ENCODE peak calls at places on chromosomes 12 and 14, in eight cellular contexts. One of them, this sample, is unnamed.

GRCh38 chr12:1691123-1692007 is 495 bp downstream of the ADIPOR2 start:
- DNase-seq in HCT116: no peak
- DNase-seq in transverse colon: peak; percentile 49
- DNase-seq in endodermal cell: no peak
- DNase-seq in K562: no peak
- DNase-seq in upper lobe of right lung: peak; percentile 82
- DNase-seq in A549: peak; percentile 39
- DNase-seq in heart left ventricle: peak; percentile 65
- DNase-seq in this sample: peak; percentile 16

GRCh38 chr14:70357985-70358384 is 1.5 kb downstream of the COX16 start:
- DNase-seq in HCT116: no peak
- DNase-seq in transverse colon: no peak
- DNase-seq in endodermal cell: no peak
- DNase-seq in K562: no peak
- DNase-seq in upper lobe of right lung: no peak
- DNase-seq in A549: no peak
- DNase-seq in heart left ventricle: no peak
- DNase-seq in this sample: no peak

GRCh38 chr12:4984344-4984743 is 59.3 kb upstream of the KCNA5 start:
- DNase-seq in HCT116: no peak
- DNase-seq in transverse colon: no peak
- DNase-seq in endodermal cell: no peak
- DNase-seq in K562: no peak
- DNase-seq in upper lobe of right lung: no peak
- DNase-seq in A549: no peak
- DNase-seq in heart left ventricle: no peak
- DNase-seq in this sample: no peak

GRCh38 chr14:61836184-61836583 is 74.0 kb downstream of the SNAPC1 start:
- DNase-seq in HCT116: no peak
- DNase-seq in transverse colon: no peak
- DNase-seq in endodermal cell: no peak
- DNase-seq in K562: no peak
- DNase-seq in upper lobe of right lung: no peak
- DNase-seq in A549: no peak
- DNase-seq in heart left ventricle: no peak
- DNase-seq in this sample: no peak

GRCh38 chr14:90760591-90761316 is 55.5 kb downstream of the TTC7B start:
- DNase-seq in HCT116: no peak
- DNase-seq in transverse colon: no peak
- DNase-seq in endodermal cell: peak; percentile 61
- DNase-seq in K562: no peak
- DNase-seq in upper lobe of right lung: no peak
- DNase-seq in A549: peak; percentile 52
- DNase-seq in heart left ventricle: no peak
- DNase-seq in this sample: no peak

GRCh38 chr14:91997492-91997891 is 42.4 kb downstream of the TRIP11 start:
- DNase-seq in HCT116: no peak
- DNase-seq in transverse colon: no peak
- DNase-seq in endodermal cell: no peak
- DNase-seq in K562: peak; percentile 41
- DNase-seq in upper lobe of right lung: no peak
- DNase-seq in A549: no peak
- DNase-seq in heart left ventricle: no peak
- DNase-seq in this sample: no peak

GRCh38 chr12:2930865-2931264 is 28.3 kb upstream of the TEAD4 start:
- DNase-seq in HCT116: no peak
- DNase-seq in transverse colon: no peak
- DNase-seq in endodermal cell: no peak
- DNase-seq in K562: no peak
- DNase-seq in upper lobe of right lung: no peak
- DNase-seq in A549: no peak
- DNase-seq in heart left ventricle: no peak
- DNase-seq in this sample: no peak

GRCh38 chr12:76685246-76685678 is 78.7 kb upstream of the ZDHHC17 start:
- DNase-seq in HCT116: no peak
- DNase-seq in transverse colon: peak; percentile 10
- DNase-seq in endodermal cell: peak; percentile 87
- DNase-seq in K562: no peak
- DNase-seq in upper lobe of right lung: no peak
- DNase-seq in A549: no peak
- DNase-seq in heart left ventricle: peak; percentile 67
- DNase-seq in this sample: no peak

GRCh38 chr12:69266045-69266635 is 26.8 kb downstream of the CPSF6 start:
- DNase-seq in HCT116: no peak
- DNase-seq in transverse colon: no peak
- DNase-seq in endodermal cell: no peak
- DNase-seq in K562: no peak
- DNase-seq in upper lobe of right lung: no peak
- DNase-seq in A549: no peak
- DNase-seq in heart left ventricle: no peak
- DNase-seq in this sample: no peak

GRCh38 chr14:94000986-94001385 is 3.9 kb downstream of the CCDC197 start:
- DNase-seq in HCT116: no peak
- DNase-seq in transverse colon: no peak
- DNase-seq in endodermal cell: no peak
- DNase-seq in K562: no peak
- DNase-seq in upper lobe of right lung: no peak
- DNase-seq in A549: no peak
- DNase-seq in heart left ventricle: no peak
- DNase-seq in this sample: no peak

GRCh38 chr12:78386871-78387270 is 477.7 kb upstream of the SYT1 start:
- DNase-seq in HCT116: no peak
- DNase-seq in transverse colon: no peak
- DNase-seq in endodermal cell: no peak
- DNase-seq in K562: no peak
- DNase-seq in upper lobe of right lung: no peak
- DNase-seq in A549: no peak
- DNase-seq in heart left ventricle: no peak
- DNase-seq in this sample: no peak

GRCh38 chr14:91228112-91229004 is 16.1 kb downstream of the GPR68 start:
- DNase-seq in HCT116: no peak
- DNase-seq in transverse colon: no peak
- DNase-seq in endodermal cell: peak; percentile 83
- DNase-seq in K562: peak; percentile 45
- DNase-seq in upper lobe of right lung: no peak
- DNase-seq in A549: no peak
- DNase-seq in heart left ventricle: no peak
- DNase-seq in this sample: peak; percentile 65

GRCh38 chr12:54933381-54933780 is 51.2 kb downstream of the TESPA1 start:
- DNase-seq in HCT116: no peak
- DNase-seq in transverse colon: no peak
- DNase-seq in endodermal cell: no peak
- DNase-seq in K562: no peak
- DNase-seq in upper lobe of right lung: no peak
- DNase-seq in A549: no peak
- DNase-seq in heart left ventricle: no peak
- DNase-seq in this sample: no peak

GRCh38 chr14:29235991-29236390 is 469.4 kb downstream of the FOXG1 start:
- DNase-seq in HCT116: no peak
- DNase-seq in transverse colon: no peak
- DNase-seq in endodermal cell: no peak
- DNase-seq in K562: no peak
- DNase-seq in upper lobe of right lung: no peak
- DNase-seq in A549: no peak
- DNase-seq in heart left ventricle: no peak
- DNase-seq in this sample: no peak

DNA sequence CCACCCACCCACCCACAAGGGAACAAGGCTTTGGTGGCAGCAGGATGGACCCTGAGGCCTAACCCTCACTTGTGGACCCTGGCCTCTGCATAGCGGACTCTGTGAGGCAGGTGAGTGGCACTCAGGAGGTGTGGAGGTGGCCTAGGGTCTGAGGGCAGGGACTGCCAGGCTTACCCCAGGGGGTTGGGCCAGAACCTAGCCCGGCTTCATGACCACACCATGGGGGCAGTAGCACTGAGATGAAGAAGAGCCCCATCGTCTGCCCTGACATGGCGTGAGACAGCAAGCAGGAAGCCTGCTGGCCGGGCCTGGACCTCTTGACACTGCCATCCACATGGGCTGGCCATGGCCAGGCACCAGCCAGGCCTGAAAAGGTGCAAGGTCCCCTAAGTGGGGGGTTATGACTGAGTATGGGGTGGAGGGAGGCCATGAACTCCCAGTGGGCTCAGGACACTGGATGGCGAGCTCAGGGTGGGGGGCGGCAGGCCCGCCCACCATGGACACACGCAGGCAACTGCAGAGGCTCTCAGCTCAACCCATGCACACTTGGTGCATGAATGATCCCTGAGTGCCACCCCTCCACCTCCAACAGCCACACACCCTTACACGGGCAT is 29.3 kb downstream of the JAG2 start:
- DNase-seq in HCT116: no peak
- DNase-seq in transverse colon: no peak
- DNase-seq in endodermal cell: peak; percentile 29
- DNase-seq in K562: no peak
- DNase-seq in upper lobe of right lung: no peak
- DNase-seq in A549: no peak
- DNase-seq in heart left ventricle: no peak
- DNase-seq in this sample: no peak
- H3K9me3 ChIP-seq in HCT116: no peaks in the 10 kb centered on the region
- H3K9me3 ChIP-seq in transverse colon: peaks cover 9% of the 10 kb centered on the region
- H3K9me3 ChIP-seq in endodermal cell: peaks cover 7% of the 10 kb centered on the region
- H3K9me3 ChIP-seq in K562: no peaks in the 10 kb centered on the region
- H3K9me3 ChIP-seq in upper lobe of right lung: peaks cover 6% of the 10 kb centered on the region
- H3K9me3 ChIP-seq in A549: peaks cover 21% of the 10 kb centered on the region
- H3K9me3 ChIP-seq in heart left ventricle: no peaks in the 10 kb centered on the region
- H3K9me3 ChIP-seq in this sample: no peaks in the 10 kb centered on the region

GRCh38 chr14:105250986-105251385 is 2.7 kb downstream of the BTBD6 start:
- DNase-seq in HCT116: no peak
- DNase-seq in transverse colon: no peak
- DNase-seq in endodermal cell: no peak
- DNase-seq in K562: no peak
- DNase-seq in upper lobe of right lung: no peak
- DNase-seq in A549: no peak
- DNase-seq in heart left ventricle: no peak
- DNase-seq in this sample: no peak
- H3K27ac ChIP-seq in HCT116: no peak overlapping the region
- H3K27ac ChIP-seq in transverse colon: no peak overlapping the region
- H3K27ac ChIP-seq in endodermal cell: no peak overlapping the region
- H3K27ac ChIP-seq in K562: no peak overlapping the region
- H3K27ac ChIP-seq in upper lobe of right lung: no peak overlapping the region
- H3K27ac ChIP-seq in A549: no peak overlapping the region
- H3K27ac ChIP-seq in heart left ventricle: no peak overlapping the region
- H3K27ac ChIP-seq in this sample: peak overlapping the region; percentile 35

GRCh38 chr12:15486859-15487258 is 164.6 kb downstream of the PTPRO start:
- DNase-seq in HCT116: no peak
- DNase-seq in transverse colon: no peak
- DNase-seq in endodermal cell: no peak
- DNase-seq in K562: no peak
- DNase-seq in upper lobe of right lung: no peak
- DNase-seq in A549: no peak
- DNase-seq in heart left ventricle: no peak
- DNase-seq in this sample: no peak
- H3K9me3 ChIP-seq in HCT116: no peaks in the 10 kb centered on the region
- H3K9me3 ChIP-seq in transverse colon: no peaks in the 10 kb centered on the region
- H3K9me3 ChIP-seq in endodermal cell: no peaks in the 10 kb centered on the region
- H3K9me3 ChIP-seq in K562: no peaks in the 10 kb centered on the region
- H3K9me3 ChIP-seq in upper lobe of right lung: no peaks in the 10 kb centered on the region
- H3K9me3 ChIP-seq in A549: no peaks in the 10 kb centered on the region
- H3K9me3 ChIP-seq in heart left ventricle: no peaks in the 10 kb centered on the region
- H3K9me3 ChIP-seq in this sample: no peaks in the 10 kb centered on the region

GRCh38 chr12:108312885-108313203 is 26.3 kb downstream of the CMKLR1 start:
- DNase-seq in HCT116: no peak
- DNase-seq in transverse colon: no peak
- DNase-seq in endodermal cell: no peak
- DNase-seq in K562: no peak
- DNase-seq in upper lobe of right lung: peak; percentile 77
- DNase-seq in A549: no peak
- DNase-seq in heart left ventricle: peak; percentile 87
- DNase-seq in this sample: no peak
- H3K27ac ChIP-seq in HCT116: no peak overlapping the region
- H3K27ac ChIP-seq in transverse colon: peak overlapping the region; percentile 33
- H3K27ac ChIP-seq in endodermal cell: no peak overlapping the region
- H3K27ac ChIP-seq in K562: peak overlapping the region; percentile 75
- H3K27ac ChIP-seq in upper lobe of right lung: peak overlapping the region; percentile 85
- H3K27ac ChIP-seq in A549: no peak overlapping the region
- H3K27ac ChIP-seq in heart left ventricle: peak overlapping the region; percentile 38
- H3K27ac ChIP-seq in this sample: no peak overlapping the region

GRCh38 chr12:133145981-133146380 is 15.6 kb downstream of the ZNF10 start:
- DNase-seq in HCT116: no peak
- DNase-seq in transverse colon: no peak
- DNase-seq in endodermal cell: no peak
- DNase-seq in K562: no peak
- DNase-seq in upper lobe of right lung: no peak
- DNase-seq in A549: no peak
- DNase-seq in heart left ventricle: no peak
- DNase-seq in this sample: no peak
- H3K9me3 ChIP-seq in HCT116: peaks cover 14% of the 10 kb centered on the region
- H3K9me3 ChIP-seq in transverse colon: peaks cover 88% of the 10 kb centered on the region
- H3K9me3 ChIP-seq in endodermal cell: peaks cover 93% of the 10 kb centered on the region
- H3K9me3 ChIP-seq in K562: peaks cover 4% of the 10 kb centered on the region
- H3K9me3 ChIP-seq in upper lobe of right lung: peaks cover 82% of the 10 kb centered on the region
- H3K9me3 ChIP-seq in A549: peaks cover 76% of the 10 kb centered on the region
- H3K9me3 ChIP-seq in heart left ventricle: peaks cover 7% of the 10 kb centered on the region
- H3K9me3 ChIP-seq in this sample: no peaks in the 10 kb centered on the region

GRCh38 chr12:6788972-6789905 is at the start of gene CD4:
- DNase-seq in HCT116: no peak
- DNase-seq in transverse colon: peak; percentile 67
- DNase-seq in endodermal cell: peak; percentile 74
- DNase-seq in K562: no peak
- DNase-seq in upper lobe of right lung: peak; percentile 78
- DNase-seq in A549: no peak
- DNase-seq in heart left ventricle: peak; percentile 86
- DNase-seq in this sample: no peak
- H3K27ac ChIP-seq in HCT116: no peak within 1 kb of the TSS
- H3K27ac ChIP-seq in transverse colon: peak within 1 kb of the TSS; percentile 59
- H3K27ac ChIP-seq in endodermal cell: no peak within 1 kb of the TSS
- H3K27ac ChIP-seq in K562: no peak within 1 kb of the TSS
- H3K27ac ChIP-seq in upper lobe of right lung: peak within 1 kb of the TSS; percentile 85
- H3K27ac ChIP-seq in A549: no peak within 1 kb of the TSS
- H3K27ac ChIP-seq in heart left ventricle: peak within 1 kb of the TSS; percentile 58
- H3K27ac ChIP-seq in this sample: peak within 1 kb of the TSS; percentile 86

GRCh38 chr14:104390221-104390931 is 189.2 kb upstream of the C14orf180 start:
- DNase-seq in HCT116: no peak
- DNase-seq in transverse colon: no peak
- DNase-seq in endodermal cell: no peak
- DNase-seq in K562: no peak
- DNase-seq in upper lobe of right lung: peak; percentile 51
- DNase-seq in A549: no peak
- DNase-seq in heart left ventricle: no peak
- DNase-seq in this sample: no peak
- H3K9me3 ChIP-seq in HCT116: no peaks in the 10 kb centered on the region
- H3K9me3 ChIP-seq in transverse colon: no peaks in the 10 kb centered on the region
- H3K9me3 ChIP-seq in endodermal cell: no peaks in the 10 kb centered on the region
- H3K9me3 ChIP-seq in K562: no peaks in the 10 kb centered on the region
- H3K9me3 ChIP-seq in upper lobe of right lung: no peaks in the 10 kb centered on the region
- H3K9me3 ChIP-seq in A549: no peaks in the 10 kb centered on the region
- H3K9me3 ChIP-seq in heart left ventricle: no peaks in the 10 kb centered on the region
- H3K9me3 ChIP-seq in this sample: no peaks in the 10 kb centered on the region

This sample was measured in naive thymus-derived CD4-positive, alpha-beta T cell.